ENCODE peak calls at places on chromosomes 3 and 15, in four cellular contexts. R is GM12878, E is H1, S is HepG2. W is an unnamed sample.
A peak's percentile ranks its signal among the peaks of the same experiment; 100 is the strongest.

GRCh38 chr3:10933021-10933420 is 59.5 kb upstream of the SLC6A1 start:
- DNase-seq in E (no peak), S (no peak), R (no peak), W (no peak)

GRCh38 chr15:81256916-81257315 is 60.2 kb downstream of the IL16 start:
- DNase-seq in E (no peak), R (no peak), S (no peak), W (no peak)

GRCh38 chr15:27744651-27745050 is 354.5 kb downstream of the OCA2 start:
- DNase-seq in E (no peak), R (no peak), S (no peak), W (no peak)

GRCh38 chr3:120029749-120030148 is 64.5 kb downstream of the GSK3B start:
- DNase-seq in R (no peak), S (no peak), E (no peak), W (no peak)

GRCh38 chr3:83928903-83929302 is 1029.9 kb upstream of the CADM2 start:
- DNase-seq in R (no peak), E (no peak), S (no peak), W (no peak)

GRCh38 chr15:48507416-48508065 is 138.0 kb downstream of the FBN1 start:
- DNase-seq in E (no peak), R (peak; percentile 8), S (peak; percentile 43), W (peak; percentile 47)

GRCh38 chr3:23312866-23313265 is 109.7 kb downstream of the UBE2E2 start:
- DNase-seq in R (no peak), E (no peak), S (no peak), W (no peak)

GRCh38 chr3:158801200-158801599 is 654 bp upstream of the MFSD1 start:
- DNase-seq in E (no peak), S (no peak), R (no peak), W (no peak)

GRCh38 chr3:13063225-13063624 is 10.0 kb downstream of the IQSEC1 start:
- DNase-seq in R (no peak), E (no peak), S (no peak), W (no peak)

GRCh38 chr3:143707848-143708247 is 140.4 kb downstream of the SLC9A9 start:
- DNase-seq in E (no peak), R (no peak), S (no peak), W (no peak)

GRCh38 chr15:52031542-52031941 is 12.5 kb downstream of the MAPK6 start:
- DNase-seq in R (no peak), S (no peak), E (no peak), W (no peak)

GRCh38 chr3:108184824-108185223 is 37.4 kb downstream of the IFT57 start:
- DNase-seq in E (no peak), S (no peak), R (no peak), W (no peak)

GRCh38 chr15:68666120-68666811 is 87.5 kb downstream of the CORO2B start:
- DNase-seq in E (peak; percentile 55), R (no peak), S (no peak), W (no peak)
- H3K4me3 ChIP-seq in E (no peak overlapping the region), R (no peak overlapping the region), S (no peak overlapping the region), W (no peak overlapping the region)

GRCh38 chr15:74525328-74525727 is 15.7 kb upstream of the ARID3B start:
- DNase-seq in R (no peak), S (no peak), E (no peak), W (no peak)

GRCh38 chr15:74529911-74530310 is 11.1 kb upstream of the ARID3B start:
- DNase-seq in R (no peak), S (no peak), E (no peak), W (no peak)

GRCh38 chr15:74528876-74529275 is 12.1 kb upstream of the ARID3B start:
- DNase-seq in S (no peak), E (no peak), R (no peak), W (no peak)

GRCh38 chr15:74523982-74524381 is 17.0 kb upstream of the ARID3B start:
- DNase-seq in R (no peak), E (no peak), S (no peak), W (no peak)

GRCh38 chr15:74525946-74526345 is 15.1 kb upstream of the ARID3B start:
- DNase-seq in R (no peak), S (no peak), E (no peak), W (no peak)
- TF ChIP-seq SUZ12 in R (no peak), S (no peak), E (no peak), W (no peak)

DNA sequence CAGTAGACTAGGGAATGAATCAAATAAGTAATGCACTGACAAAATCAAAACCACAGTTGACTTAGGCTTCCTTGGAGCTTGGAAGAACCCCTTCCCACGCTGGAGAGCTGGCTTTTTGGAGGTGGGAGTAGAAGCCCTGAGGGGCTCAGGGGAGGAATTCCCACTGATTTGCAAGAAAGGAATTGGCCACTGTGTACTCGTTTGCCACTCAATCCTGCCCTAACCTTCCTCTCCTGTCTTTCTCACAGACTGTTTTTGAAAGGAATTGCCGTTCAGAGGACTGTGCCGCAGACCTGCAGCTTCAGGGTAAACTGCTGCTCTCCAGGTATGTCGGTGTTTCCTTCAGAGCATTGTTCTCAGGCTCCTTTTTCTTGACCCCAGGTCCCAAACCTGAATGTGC is 208.2 kb upstream of the CTDSPL start:
- DNase-seq in R (no peak), E (peak; percentile 34), S (no peak), W (no peak)
- H3K4me3 ChIP-seq in R (no peak overlapping the region), E (no peak overlapping the region), S (no peak overlapping the region), W (no peak overlapping the region)

GRCh38 chr3:76129441-76129840 is 344.1 kb upstream of the ZNF717 start:
- DNase-seq in R (no peak), E (no peak), S (no peak), W (no peak)
- TF ChIP-seq SUZ12 in R (no peak), E (no peak), S (no peak), W (no peak)

DNA sequence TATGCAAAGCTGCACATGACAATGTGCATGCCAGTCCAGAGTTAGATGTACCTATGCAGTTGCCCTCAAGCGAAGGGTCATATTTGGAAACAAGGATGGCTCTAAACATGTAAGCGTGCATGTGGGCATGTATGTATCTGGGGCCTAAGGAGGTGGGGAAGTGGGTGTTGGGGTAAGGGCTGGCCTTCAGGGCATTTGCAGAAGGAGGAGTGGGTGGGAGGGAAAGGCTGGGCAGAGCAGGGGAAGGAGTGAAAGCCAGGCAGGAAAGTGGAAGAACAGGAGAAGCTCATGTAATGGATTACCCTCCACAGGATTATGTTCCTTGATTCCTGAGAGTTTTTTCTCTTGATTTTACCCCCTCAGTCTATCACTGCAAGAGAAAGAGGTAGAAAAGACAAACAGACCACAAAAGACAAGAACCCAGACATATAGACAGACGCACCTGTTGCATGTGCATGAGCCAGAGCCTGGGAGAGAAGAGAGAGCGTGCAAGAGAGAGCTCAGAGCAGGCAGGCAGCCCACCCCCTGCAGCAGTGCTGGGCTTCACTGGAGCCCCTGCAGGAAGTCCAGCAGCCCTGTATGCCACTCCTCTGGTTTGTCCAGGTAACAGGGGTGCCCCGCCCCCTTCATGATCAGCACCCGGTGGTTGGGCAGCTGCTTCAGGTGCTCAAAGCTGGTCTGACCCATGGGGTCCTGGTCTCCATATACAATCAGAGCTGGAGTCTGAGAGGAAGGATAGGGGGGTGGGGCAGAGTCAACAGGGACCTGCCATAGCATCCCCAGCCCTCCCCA is 1.8 kb upstream of the PCBP4 start:
- DNase-seq in S (no peak), E (no peak), R (no peak), W (no peak)
- H3K4me3 ChIP-seq in S (no peak overlapping the region), E (no peak overlapping the region), R (no peak overlapping the region), W (no peak overlapping the region)

GRCh38 chr15:74625693-74626092 is 10.1 kb downstream of the CLK3 start:
- DNase-seq in S (no peak), E (no peak), R (no peak), W (no peak)
- TF ChIP-seq SUZ12 in S (no peak), E (no peak), R (no peak), W (no peak)

DNA sequence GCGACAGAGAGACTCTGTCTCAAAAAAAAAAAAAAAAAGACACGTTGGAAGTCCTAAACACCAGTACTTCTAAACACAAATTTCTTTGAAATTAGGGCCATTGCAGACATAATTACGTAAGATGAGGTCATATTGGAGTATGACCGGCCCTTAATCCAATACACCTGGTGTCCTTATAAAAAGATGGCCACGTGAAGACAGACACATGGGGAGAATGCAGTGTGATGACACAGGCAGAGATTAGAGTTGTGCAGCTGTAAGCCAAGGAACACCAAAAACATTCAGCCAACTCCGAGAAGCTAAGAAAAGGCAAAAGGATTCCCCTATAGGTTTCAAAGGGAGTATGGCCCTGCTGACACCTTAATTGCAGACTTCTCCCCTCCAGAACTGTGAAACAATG is 379.0 kb upstream of the PDZRN3 start:
- DNase-seq in R (no peak), E (no peak), S (no peak), W (no peak)
- H3K4me3 ChIP-seq in R (no peak overlapping the region), E (no peak overlapping the region), S (no peak overlapping the region), W (no peak overlapping the region)

GRCh38 chr15:25805006-25805405 is 58.1 kb downstream of the ATP10A start:
- DNase-seq in E (no peak), S (no peak), R (no peak), W (no peak)
- TF ChIP-seq SUZ12 in E (no peak), S (no peak), R (no peak), W (no peak)

GRCh38 chr3:58463942-58464271 is 28.0 kb upstream of the KCTD6 start:
- DNase-seq in R (peak; percentile 15), E (no peak), S (no peak), W (no peak)

GRCh38 chr3:58462829-58463180 is 29.1 kb upstream of the KCTD6 start:
- DNase-seq in S (peak; percentile 20), E (no peak), R (no peak), W (no peak)

GRCh38 chr3:58466899-58467563 is 24.9 kb upstream of the KCTD6 start:
- DNase-seq in S (no peak), R (no peak), E (no peak), W (no peak)

GRCh38 chr3:58464875-58465274 is 27.0 kb upstream of the KCTD6 start:
- DNase-seq in S (no peak), E (no peak), R (no peak), W (no peak)

DNA sequence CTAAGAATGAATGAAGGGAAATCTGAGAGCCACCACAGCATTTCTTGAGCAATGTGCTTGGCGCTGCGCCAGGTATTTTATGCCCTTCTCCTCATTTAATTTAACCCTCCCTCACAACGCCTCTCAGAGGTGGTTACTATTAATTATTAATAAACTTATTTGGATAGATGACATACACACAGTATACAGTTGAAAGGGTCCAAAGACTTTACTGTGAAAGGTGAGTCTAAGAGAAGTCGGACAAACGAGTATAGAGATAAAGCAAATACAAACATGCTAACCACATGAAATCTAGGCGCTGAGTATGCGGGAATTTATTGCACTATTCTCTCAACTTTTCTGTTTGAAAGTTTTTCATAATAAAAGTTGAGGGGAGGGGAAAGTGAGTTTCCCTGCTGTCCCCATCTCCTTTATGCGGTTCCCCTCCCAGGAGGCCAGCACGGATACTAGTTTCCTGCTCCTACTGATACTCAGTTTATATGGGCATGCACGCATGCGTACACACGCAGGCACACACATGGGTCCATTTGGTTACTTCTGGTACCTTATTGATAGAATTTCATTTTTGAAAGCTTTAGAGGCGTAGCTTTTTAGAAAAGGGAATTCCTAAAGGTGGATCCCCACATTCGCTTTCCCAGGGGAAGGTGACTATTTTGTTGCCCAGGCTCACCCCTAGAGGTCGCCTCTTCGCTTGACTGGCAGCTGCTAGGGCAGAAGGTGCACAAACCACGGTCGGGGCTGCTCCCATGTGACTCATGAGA is 28.5 kb upstream of the KCTD6 start:
- DNase-seq in S (peak; percentile 70), R (no peak), E (peak; percentile 85), W (peak; percentile 36)
- H3K4me3 ChIP-seq in S (peak overlapping the region; percentile 44), R (no peak overlapping the region), E (no peak overlapping the region), W (no peak overlapping the region)